ENCODE peak calls at places on chromosomes 6 and 20, in ten cellular contexts. Z is thyroid gland, U is tibial nerve, Q is IMR-90, F is A549, T is sigmoid colon, P is ovary, G is breast epithelium, S is K562, N is HCT116. B is an unnamed sample.

GRCh38 chr20:32485126-32485769 is 99.9 kb downstream of the NOL4L start:
- DNase-seq in N (peak), S (peak), Q (peak), P (peak), Z (peak), U (peak), G (no peak), T (peak), F (peak), B (peak)

GRCh38 chr6:120965814-120966213 is 368.5 kb downstream of the TBC1D32 start:
- DNase-seq in Z (no peak), U (no peak), N (peak), F (no peak), S (no peak), Q (no peak), G (no peak), P (no peak), T (no peak), B (no peak)

GRCh38 chr20:15316556-15316955 is 979.1 kb upstream of the FLRT3 start:
- DNase-seq in G (no peak), Q (no peak), T (no peak), Z (no peak), P (no peak), S (no peak), N (no peak), F (no peak), U (no peak), B (no peak)

GRCh38 chr6:16769131-16769985 is 8.1 kb upstream of the ATXN1 start:
- DNase-seq in Q (peak), S (peak), Z (no peak), P (no peak), N (peak), F (peak), T (peak), U (no peak), G (no peak), B (peak)

GRCh38 chr20:44017905-44018683 is 103.4 kb downstream of the TOX2 start:
- DNase-seq in N (peak), Z (peak), P (no peak), U (no peak), S (no peak), Q (peak), T (peak), G (no peak), F (peak), B (no peak)

GRCh38 chr6:28134015-28134414 is 7.7 kb upstream of the ZKSCAN8 start:
- DNase-seq in N (peak), Z (no peak), S (no peak), T (no peak), G (no peak), U (no peak), Q (peak), P (no peak), F (peak), B (no peak)

GRCh38 chr20:57600324-57601210 is 19.7 kb downstream of the ZBP1 start:
- DNase-seq in U (no peak), F (peak), Q (no peak), N (no peak), S (no peak), Z (no peak), G (no peak), P (no peak), T (no peak), B (no peak)

GRCh38 chr6:42781546-42781810 is 374 bp upstream of the BICRAL start:
- DNase-seq in N (no peak), F (no peak), U (no peak), T (no peak), P (no peak), G (no peak), Z (no peak), Q (peak), S (peak), B (no peak)

GRCh38 chr6:193773-194310 is 98.4 kb upstream of the DUSP22 start:
- DNase-seq in G (no peak), F (no peak), T (no peak), Z (no peak), U (no peak), N (no peak), Q (no peak), P (no peak), S (no peak), B (peak)

GRCh38 chr6:123965894-123966293 is 162.2 kb downstream of the NKAIN2 start:
- DNase-seq in G (no peak), Q (peak), U (no peak), P (no peak), S (no peak), F (peak), Z (no peak), N (no peak), T (no peak), B (no peak)

GRCh38 chr20:46636514-46636913 is 14.7 kb downstream of the SLC13A3 start:
- DNase-seq in G (no peak), T (no peak), P (no peak), U (no peak), Z (no peak), Q (no peak), F (no peak), S (no peak), N (no peak), B (no peak)

GRCh38 chr20:64161595-64162238 is 2.5 kb upstream of the MYT1 start:
- DNase-seq in U (no peak), F (peak), P (peak), Q (peak), G (no peak), Z (peak), S (peak), N (no peak), T (no peak), B (no peak)

GRCh38 chr6:108921547-108922331 is 73.5 kb downstream of the ARMC2 start:
- DNase-seq in Z (peak), T (peak), F (no peak), U (no peak), N (no peak), G (no peak), Q (peak), S (no peak), P (peak), B (peak)

GRCh38 chr6:111551521-111552231 is 54.0 kb downstream of the TRAF3IP2 start:
- DNase-seq in P (no peak), F (no peak), Z (peak), G (no peak), U (no peak), Q (no peak), T (no peak), S (no peak), N (no peak), B (no peak)

GRCh38 chr20:13870349-13870748 is 85.5 kb downstream of the NDUFAF5 start:
- DNase-seq in G (no peak), Q (no peak), P (no peak), U (no peak), N (no peak), S (no peak), Z (no peak), T (no peak), F (no peak), B (no peak)

GRCh38 chr6:116564921-116565872 is 6.1 kb upstream of the RWDD1 start:
- DNase-seq in Q (no peak), T (peak), G (no peak), N (no peak), S (no peak), U (no peak), F (no peak), Z (peak), P (peak), B (no peak)

GRCh38 chr6:148839044-148839443 is 92.2 kb downstream of the UST start:
- DNase-seq in G (no peak), U (no peak), S (no peak), Z (no peak), Q (no peak), F (no peak), T (no peak), P (no peak), N (no peak), B (no peak)

GRCh38 chr6:154157082-154157481 is 118.0 kb downstream of the OPRM1 start:
- DNase-seq in G (no peak), S (no peak), U (no peak), Q (no peak), T (no peak), N (no peak), F (no peak), Z (no peak), P (no peak), B (no peak)

GRCh38 chr6:137107767-137108105 is 63.0 kb upstream of the IL20RA start:
- DNase-seq in G (no peak), T (no peak), Q (no peak), P (no peak), U (no peak), S (no peak), N (no peak), F (no peak), Z (no peak), B (no peak)

GRCh38 chr6:166866839-166867637 is 89.3 kb downstream of the RNASET2 start:
- DNase-seq in T (no peak), Q (no peak), F (no peak), U (no peak), N (no peak), G (no peak), S (no peak), Z (peak), P (no peak), B (no peak)

GRCh38 chr6:140979642-140980091 is 1153.1 kb upstream of the GJE1 start:
- DNase-seq in P (peak), N (no peak), T (peak), F (no peak), Z (peak), Q (peak), U (peak), G (no peak), S (no peak), B (peak)

GRCh38 chr6:73182021-73182607 is 43.2 kb downstream of the KHDC1L start:
- DNase-seq in Q (peak), N (no peak), P (no peak), U (no peak), Z (no peak), T (no peak), G (no peak), F (no peak), S (no peak), B (no peak)

GRCh38 chr6:138017156-138017757 is 90.0 kb downstream of the PERP start:
- DNase-seq in Z (no peak), P (no peak), G (no peak), U (no peak), T (no peak), Q (no peak), N (no peak), S (no peak), F (no peak), B (no peak)

GRCh38 chr6:138219901-138220300 is 1.6 kb upstream of the PBOV1 start:
- DNase-seq in T (no peak), G (no peak), S (no peak), U (no peak), F (no peak), Z (no peak), P (no peak), N (no peak), Q (no peak), B (no peak)

GRCh38 chr6:139008117-139008516 is 20.1 kb upstream of the REPS1 start:
- DNase-seq in U (no peak), Q (no peak), N (no peak), P (no peak), S (no peak), F (no peak), G (no peak), T (no peak), Z (no peak), B (no peak)

GRCh38 chr6:117448732-117449131 is 23.0 kb upstream of the ROS1 start:
- DNase-seq in T (no peak), P (no peak), Z (no peak), S (no peak), F (peak), N (no peak), Q (peak), G (no peak), U (no peak), B (no peak)

GRCh38 chr6:35062676-35063574 is 78.2 kb downstream of the TCP11 start:
- DNase-seq in T (no peak), Z (no peak), Q (no peak), U (no peak), G (no peak), P (no peak), S (no peak), N (no peak), F (no peak), B (no peak)

GRCh38 chr20:47670913-47671312 is 114.4 kb downstream of the SULF2 start:
- DNase-seq in F (no peak), P (no peak), Z (no peak), N (no peak), U (no peak), S (no peak), Q (no peak), G (no peak), T (no peak), B (peak)

GRCh38 chr20:41854765-41855164 is 236.6 kb upstream of the CHD6 start:
- DNase-seq in S (no peak), Q (no peak), T (no peak), U (no peak), G (no peak), P (no peak), N (no peak), Z (no peak), F (peak), B (no peak)

GRCh38 chr20:63041776-63042175 is 35.0 kb upstream of the BHLHE23 start:
- DNase-seq in P (no peak), N (no peak), Z (no peak), U (no peak), T (no peak), S (no peak), F (no peak), Q (no peak), G (no peak), B (no peak)

GRCh38 chr20:4601630-4602296 is 119.9 kb upstream of the PRND start:
- DNase-seq in G (no peak), P (no peak), Z (peak), N (peak), U (no peak), S (no peak), F (no peak), Q (no peak), T (peak), B (no peak)

GRCh38 chr6:150685860-150686259 is 86.2 kb downstream of the PLEKHG1 start:
- DNase-seq in G (no peak), P (no peak), F (peak), N (peak), S (peak), Z (no peak), T (no peak), Q (peak), U (no peak), B (no peak)

GRCh38 chr20:38418509-38419204 is 16.5 kb downstream of the SNHG17 start:
- DNase-seq in U (no peak), P (peak), Z (peak), S (no peak), Q (peak), G (no peak), N (no peak), T (peak), F (no peak), B (no peak)

GRCh38 chr6:148450866-148451265 is 108.2 kb downstream of the SASH1 start:
- DNase-seq in G (no peak), Q (no peak), Z (no peak), P (no peak), S (no peak), U (no peak), F (no peak), T (no peak), N (no peak), B (no peak)

GRCh38 chr20:64035933-64036345 is at the start of gene C20orf204:
- DNase-seq in F (no peak), U (no peak), N (no peak), S (peak), G (no peak), T (no peak), P (no peak), Q (no peak), Z (no peak), B (no peak)

GRCh38 chr6:63521475-63522210 is 50.6 kb upstream of the LOC128125822 start:
- DNase-seq in N (no peak), Q (no peak), G (no peak), S (no peak), T (no peak), Z (no peak), F (peak), P (no peak), U (no peak), B (no peak)

GRCh38 chr6:63510786-63511185 is 61.5 kb upstream of the LOC128125822 start:
- DNase-seq in N (no peak), T (no peak), F (no peak), Q (no peak), G (no peak), P (no peak), S (no peak), U (no peak), Z (no peak), B (no peak)

GRCh38 chr6:63514488-63515173 is 57.6 kb upstream of the LOC128125822 start:
- DNase-seq in P (no peak), T (no peak), G (no peak), F (peak), S (no peak), U (no peak), Z (no peak), Q (no peak), N (no peak), B (no peak)

DNA sequence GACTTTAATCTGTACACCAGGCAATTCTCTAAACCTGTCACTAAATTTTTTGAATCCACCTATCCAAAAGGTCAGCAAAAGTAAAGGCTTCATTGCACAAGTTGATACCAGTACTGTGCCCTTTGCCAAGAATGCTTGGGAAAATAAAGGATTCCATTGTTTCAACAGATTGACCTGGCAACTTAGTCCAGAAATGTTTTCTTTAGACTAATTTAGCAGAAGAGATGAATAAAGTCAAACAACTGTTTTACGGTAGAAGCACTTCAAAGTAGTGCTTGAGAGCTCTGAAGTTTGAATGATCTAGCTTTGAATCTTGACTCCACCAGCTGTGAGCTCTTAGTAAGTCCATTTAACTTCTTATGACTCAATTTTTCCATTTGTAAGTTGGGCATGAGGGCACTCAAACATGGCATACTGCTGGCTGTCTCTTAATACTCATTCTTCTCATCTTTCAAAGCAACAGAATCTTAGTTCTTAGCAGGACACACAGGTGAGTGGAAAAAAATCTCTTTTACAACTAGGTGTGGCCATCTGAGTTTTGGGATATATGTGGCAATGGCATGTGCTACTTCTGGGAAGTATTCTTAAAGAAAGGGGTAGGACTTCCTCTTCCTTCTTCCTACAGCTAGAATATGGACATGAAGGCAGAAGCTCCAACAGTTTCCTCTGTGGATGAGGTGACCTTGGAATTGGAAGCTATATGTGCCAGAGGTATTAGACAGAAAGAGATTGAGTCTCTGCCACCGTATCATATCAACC is 55.9 kb upstream of the LOC128125822 start:
- DNase-seq in P (no peak), Z (no peak), F (peak), S (no peak), N (peak), T (no peak), U (no peak), Q (no peak), G (no peak), B (no peak)
- TF ChIP-seq POLR2A in P (no peak), Z (peak), F (no peak), S (no peak), N (no peak), T (no peak), U (no peak), Q (no peak), G (no peak), B (no peak)

DNA sequence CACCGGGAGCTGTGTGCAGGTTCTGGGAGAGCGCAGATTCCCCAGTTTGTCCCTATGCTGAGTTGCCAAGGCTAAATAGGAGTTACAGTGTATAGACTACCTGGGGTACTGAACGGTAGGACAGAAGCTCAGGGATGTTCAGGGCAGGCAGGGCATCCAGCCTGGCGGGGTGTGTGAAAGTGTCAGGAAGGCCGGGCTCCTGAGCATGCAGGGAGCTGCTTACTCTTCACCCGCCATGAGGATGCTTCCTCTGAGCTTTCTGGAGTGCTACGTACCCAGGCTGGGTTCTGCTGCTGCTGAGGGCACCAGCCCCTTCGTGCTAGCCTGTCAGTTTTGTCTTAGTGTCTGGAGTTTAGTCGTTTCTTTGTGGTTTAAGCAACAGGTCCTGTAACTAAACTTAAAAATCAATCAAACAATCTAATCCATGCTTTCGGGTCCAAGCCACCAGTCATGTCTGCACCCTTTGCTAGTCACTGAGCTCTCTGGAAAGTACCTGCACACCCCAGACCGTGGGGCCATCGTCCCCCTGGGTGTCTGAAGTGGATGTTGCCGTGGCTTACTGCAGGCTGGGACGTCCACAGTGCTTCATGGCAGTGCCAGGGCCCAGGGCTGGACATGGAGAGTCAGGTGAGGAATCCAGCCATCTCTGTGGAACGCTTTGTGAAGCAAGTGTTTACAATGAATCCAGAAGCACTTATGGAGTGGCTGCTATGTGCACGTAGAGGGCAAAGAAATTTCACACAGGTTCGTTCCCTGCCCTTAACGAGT is 220.3 kb upstream of the SNX9 start:
- DNase-seq in Z (peak), S (no peak), P (no peak), T (no peak), U (no peak), N (no peak), F (no peak), Q (no peak), G (no peak), B (peak)
- H3K4me3 ChIP-seq in Z (no peak), S (no peak), P (no peak), T (no peak), U (no peak), N (no peak), F (no peak), Q (no peak), G (no peak), B (no peak)

GRCh38 chr6:134453792-134454510 is 136.0 kb upstream of the SGK1 start:
- DNase-seq in U (no peak), G (no peak), T (no peak), S (no peak), P (no peak), F (no peak), N (no peak), Z (no peak), Q (no peak), B (peak)
- TF ChIP-seq CTCF in U (no peak), G (no peak), T (no peak), S (no peak), P (no peak), F (no peak), N (no peak), Z (no peak), Q (no peak), B (no peak)

GRCh38 chr20:34302723-34303528 is at the start of gene AHCY:
- DNase-seq in F (peak), P (peak), G (peak), Q (peak), N (peak), U (peak), T (peak), S (peak), Z (peak), B (peak)
- TF ChIP-seq POLR2A in F (peak), P (peak), G (no peak), Q (no peak), N (peak), U (peak), T (peak), S (peak), Z (peak), B (no peak)

DNA sequence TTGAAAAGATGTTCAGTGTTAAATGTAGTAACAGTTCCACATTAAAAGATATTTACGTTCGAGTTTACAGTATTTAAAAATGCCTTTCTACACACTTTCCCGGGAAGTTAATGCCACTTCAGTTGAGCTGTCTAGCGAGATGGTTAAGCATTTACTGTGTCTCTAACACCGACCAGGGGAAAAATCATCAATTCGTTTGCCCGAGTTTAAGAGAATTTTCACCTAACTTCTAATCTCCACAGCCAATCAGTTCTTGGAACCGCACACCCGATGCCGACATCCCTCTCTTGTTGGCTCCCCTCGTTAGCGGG is 58.2 kb downstream of the FAM217A start:
- DNase-seq in Z (no peak), P (no peak), N (no peak), T (no peak), Q (no peak), F (no peak), G (no peak), S (no peak), U (no peak), B (no peak)
- H3K4me3 ChIP-seq in Z (peak), P (peak), N (peak), T (peak), Q (peak), F (peak), G (peak), S (peak), U (peak), B (peak)

B was measured in lower leg skin.